ENCODE peak calls at places on chromosomes 13 and 19, in six cellular contexts. S is heart left ventricle; I is SK-N-SH; O is CD4-positive, alpha-beta T cell; D is GM12878; Z is chondrocyte. T is an unnamed sample.

GRCh38 chr19:7476941-7477494 is 11.8 kb downstream of the PEX11G start:
- DNase-seq in S (no peak), I (peak), O (no peak), D (no peak), Z (no peak), T (no peak)

GRCh38 chr13:95296326-95296939 is 4.8 kb downstream of the ABCC4 start:
- DNase-seq in S (no peak), I (peak), O (no peak), D (no peak), Z (no peak), T (no peak)

GRCh38 chr19:8366121-8366581 is 2.2 kb downstream of the ANGPTL4 start:
- DNase-seq in S (no peak), I (no peak), O (no peak), D (no peak), Z (no peak), T (no peak)

GRCh38 chr19:42199440-42200115 is 17.9 kb downstream of the DEDD2 start:
- DNase-seq in S (peak), I (no peak), O (no peak), D (peak), Z (no peak), T (peak)

GRCh38 chr13:98083507-98083906 is 59.4 kb upstream of the FARP1 start:
- DNase-seq in S (no peak), I (no peak), O (no peak), D (no peak), Z (no peak), T (no peak)

GRCh38 chr19:38079926-38080380 is 144.1 kb downstream of the DPF1 start:
- DNase-seq in S (no peak), I (no peak), O (no peak), D (peak), Z (no peak), T (no peak)

GRCh38 chr13:56351041-56351440 is 789.7 kb upstream of the PRR20A start:
- DNase-seq in S (no peak), I (no peak), O (no peak), D (no peak), Z (no peak), T (no peak)

GRCh38 chr19:10503002-10503789 is at the start of gene KEAP1:
- DNase-seq in S (peak), I (peak), O (peak), D (no peak), Z (no peak), T (no peak)

GRCh38 chr19:47406711-47407416 is 12.5 kb downstream of the MEIS3 start:
- DNase-seq in S (no peak), I (no peak), O (no peak), D (no peak), Z (no peak), T (no peak)

GRCh38 chr13:93736111-93736510 is 509.5 kb downstream of the GPC6 start:
- DNase-seq in S (no peak), I (no peak), O (no peak), D (no peak), Z (no peak), T (no peak)

GRCh38 chr19:3660493-3661219 is 34.1 kb upstream of the CACTIN start:
- DNase-seq in S (no peak), I (no peak), O (no peak), D (no peak), Z (no peak), T (no peak)

GRCh38 chr19:12766051-12766521 is 9.3 kb downstream of the HOOK2 start:
- DNase-seq in S (peak), I (no peak), O (peak), D (no peak), Z (no peak), T (peak)

DNA sequence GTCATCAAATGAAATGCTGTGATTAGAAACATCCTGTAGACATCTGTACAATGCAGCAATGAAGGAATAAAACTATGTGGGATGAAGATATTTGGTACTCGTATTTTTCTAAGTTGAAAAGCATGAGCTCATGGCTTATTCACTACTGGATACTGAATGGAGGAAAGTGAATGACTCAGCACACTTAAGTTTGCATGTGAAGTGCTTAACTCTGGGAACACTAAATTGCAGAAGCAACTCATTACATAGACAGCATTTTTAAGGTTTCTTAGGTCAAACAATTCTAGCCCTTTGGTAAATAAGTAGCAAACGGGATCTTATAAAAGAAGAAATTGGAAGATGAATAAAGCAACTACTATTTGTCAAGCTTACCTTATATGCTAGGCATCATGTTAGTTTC is 428.9 kb upstream of the MIR17HG start:
- DNase-seq in S (no peak), I (no peak), O (no peak), D (no peak), Z (no peak), T (no peak)
- TF ChIP-seq CTCF in S (no peak), I (no peak), O (no peak), D (no peak), Z (no peak), T (no peak)

GRCh38 chr19:53659292-53659691 is 27.5 kb downstream of the DPRX start:
- DNase-seq in S (no peak), I (peak), O (no peak), D (no peak), Z (no peak), T (no peak)
- TF ChIP-seq CTCF in S (peak), I (peak), O (no peak), D (no peak), Z (peak), T (no peak)

GRCh38 chr19:13881231-13881691 is 4.3 kb downstream of the NANOS3 start:
- DNase-seq in S (no peak), I (peak), O (no peak), D (no peak), Z (no peak), T (no peak)
- TF ChIP-seq CTCF in S (no peak), I (no peak), O (no peak), D (peak), Z (no peak), T (no peak)

DNA sequence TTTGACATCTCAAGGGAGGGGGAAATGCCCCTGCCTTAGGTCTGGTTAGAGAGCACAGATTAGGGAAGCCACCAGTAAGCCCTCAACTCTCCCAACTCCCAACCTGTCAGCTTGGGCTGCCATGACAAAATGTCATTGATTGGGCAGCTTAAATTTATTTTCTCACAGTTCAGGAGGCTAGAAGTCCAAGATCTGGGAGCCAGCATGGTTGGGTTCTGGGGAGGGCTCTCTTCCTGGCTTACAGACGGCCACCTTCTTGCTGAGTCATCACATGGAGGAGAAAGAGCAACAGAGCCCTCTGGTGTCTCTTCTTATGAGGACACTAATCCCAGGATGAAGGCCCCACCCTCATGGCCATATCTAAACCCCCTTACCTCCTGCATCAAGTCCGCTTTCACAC is 24.2 kb downstream of the C19orf12 start:
- DNase-seq in S (no peak), I (no peak), O (no peak), D (no peak), Z (no peak), T (no peak)
- TF ChIP-seq CTCF in S (peak), I (peak), O (peak), D (peak), Z (peak), T (peak)

GRCh38 chr13:70623260-70623659 is 515.0 kb upstream of the KLHL1 start:
- DNase-seq in S (no peak), I (peak), O (no peak), D (no peak), Z (no peak), T (no peak)
- TF ChIP-seq CTCF in S (peak), I (peak), O (peak), D (no peak), Z (peak), T (peak)

DNA sequence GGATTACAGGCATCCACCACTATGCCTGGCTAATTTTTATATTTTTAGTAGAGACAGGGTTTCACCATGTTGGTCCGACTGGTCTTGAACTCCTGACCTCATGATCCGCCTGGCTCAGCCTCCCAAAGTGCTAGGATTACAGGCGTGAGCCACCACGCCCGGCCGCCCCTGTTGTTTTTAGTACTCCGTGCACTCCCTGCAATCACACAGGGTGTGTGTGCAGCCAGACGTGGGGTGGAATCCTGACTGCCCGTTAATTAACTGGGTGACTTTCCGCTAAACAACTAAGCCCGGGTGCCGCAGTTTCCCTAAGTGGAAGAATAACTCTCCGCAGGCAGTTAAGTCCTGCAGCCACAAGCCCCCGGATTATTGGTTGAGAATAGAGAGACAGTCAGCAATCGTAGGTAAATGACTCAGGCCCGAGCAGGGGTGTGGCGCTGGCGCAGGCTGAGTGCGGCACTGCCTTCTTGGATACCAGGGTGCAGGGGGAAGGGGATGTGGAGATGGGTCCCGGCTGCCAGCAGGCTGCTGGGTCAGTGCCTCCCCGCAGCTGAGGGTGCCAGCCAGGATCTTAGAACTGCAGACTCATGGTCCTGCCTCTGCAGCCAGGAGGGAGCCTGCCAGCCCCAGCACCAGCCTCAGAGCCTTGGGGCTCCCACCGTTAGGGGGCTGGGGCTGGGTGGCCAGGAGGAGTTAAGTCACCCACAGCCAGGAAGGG is 6.1 kb upstream of the FXYD3 start:
- DNase-seq in S (no peak), I (no peak), O (no peak), D (no peak), Z (no peak), T (no peak)
- TF ChIP-seq CTCF in S (no peak), I (no peak), O (no peak), D (no peak), Z (no peak), T (no peak)

T was measured in CD14-positive monocyte.